ENCODE peak calls at places on chromosomes 13 and 19, in four cellular contexts. I is HCT116, U is GM12878, L is HepG2. A is an unnamed sample.

GRCh38 chr19:30049844-30050667 is 108.0 kb downstream of the URI1 start:
- DNase-seq in I (no peak), U (no peak), L (no peak), A (no peak)

GRCh38 chr19:36093146-36093662 is 17.7 kb upstream of the OVOL3 start:
- DNase-seq in I (no peak), U (peak; percentile 19), L (no peak), A (no peak)

GRCh38 chr13:74062933-74063332 is 71.3 kb downstream of the KLF12 start:
- DNase-seq in I (no peak), U (peak; percentile 52), L (no peak), A (no peak)

GRCh38 chr13:83943530-83944279 is 61.4 kb upstream of the SLITRK1 start:
- DNase-seq in I (no peak), U (no peak), L (peak; percentile 0), A (no peak)

GRCh38 chr19:28887920-28888618 is 324.9 kb downstream of the UQCRFS1 start:
- DNase-seq in I (no peak), U (no peak), L (no peak), A (no peak)

GRCh38 chr13:66673401-66673800 is 556.7 kb downstream of the PCDH9 start:
- DNase-seq in I (no peak), U (no peak), L (peak; percentile 0), A (no peak)

GRCh38 chr19:21484631-21485030 is 20.8 kb upstream of the ZNF429 start:
- DNase-seq in I (no peak), U (no peak), L (no peak), A (no peak)

GRCh38 chr13:69198706-69199105 is 908.9 kb upstream of the ATXN8OS start:
- DNase-seq in I (no peak), U (no peak), L (no peak), A (no peak)

GRCh38 chr19:11699931-11700794 is 38.6 kb downstream of the ZNF823 start:
- DNase-seq in I (peak; percentile 38), U (no peak), L (peak; percentile 33), A (peak; percentile 32)

GRCh38 chr19:6765738-6766356 is 1.4 kb downstream of the SH2D3A start:
- DNase-seq in I (peak; percentile 82), U (no peak), L (peak; percentile 19), A (no peak)

DNA sequence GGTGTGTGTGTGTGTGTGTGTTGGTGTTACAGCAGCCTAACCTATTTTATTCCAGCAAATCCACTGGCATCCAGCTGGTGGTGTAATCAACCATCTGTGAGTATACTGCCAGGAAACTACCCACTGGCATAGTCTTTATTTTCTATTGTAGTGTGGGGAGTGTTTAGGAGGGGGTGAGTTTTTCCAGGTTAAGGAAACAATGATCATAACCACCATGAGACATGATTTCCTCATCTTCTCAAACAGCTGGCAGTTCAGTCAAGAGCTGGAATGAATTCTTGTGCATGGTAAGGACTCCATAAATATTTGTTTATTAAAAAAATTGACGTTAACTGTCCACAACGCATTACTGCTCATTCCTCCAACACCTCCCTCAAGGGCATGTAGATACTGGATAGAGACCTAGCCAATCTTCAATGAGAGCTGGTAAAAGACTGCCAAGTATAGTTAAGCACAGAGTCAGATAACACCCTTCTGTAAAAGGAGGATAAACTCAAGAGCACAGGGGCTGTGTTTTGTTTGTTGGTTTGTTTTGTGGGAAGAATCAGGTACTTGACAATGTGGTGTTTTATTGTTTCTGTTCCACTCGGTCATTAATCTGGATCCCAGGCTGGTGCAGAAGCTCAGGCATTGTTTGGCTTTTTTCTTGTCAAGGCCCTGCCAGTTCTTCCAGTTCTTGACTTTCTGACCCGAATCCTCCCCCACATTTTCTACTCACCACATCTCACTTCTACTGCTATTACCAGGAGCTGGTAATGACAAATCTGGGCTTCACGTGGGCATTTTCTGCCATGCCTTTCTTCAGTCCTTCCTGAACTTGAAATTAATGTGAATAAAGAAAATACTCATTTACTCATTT is 31.6 kb upstream of the SLC46A3 start:
- DNase-seq in I (no peak), U (no peak), L (no peak), A (no peak)
- TF ChIP-seq ATF3 in I (no peak), U (no peak), L (no peak), A (no peak)

GRCh38 chr19:18995804-18996241 is 37.5 kb downstream of the SUGP2 start:
- DNase-seq in I (peak; percentile 23), U (no peak), L (peak; percentile 57), A (peak; percentile 77)
- TF ChIP-seq SRF in I (no peak), U (no peak), L (no peak), A (no peak)

GRCh38 chr13:33678906-33679657 is 138.9 kb upstream of the RFC3 start:
- DNase-seq in I (no peak), U (peak; percentile 98), L (peak; percentile 97), A (peak; percentile 38)
- TF ChIP-seq ATF3 in I (no peak), U (no peak), L (peak; percentile 75), A (no peak)

GRCh38 chr19:47187023-47187655 is 43.9 kb downstream of the BBC3 start:
- DNase-seq in I (no peak), U (no peak), L (no peak), A (no peak)

GRCh38 chr19:47187797-47188196 is 43.2 kb downstream of the BBC3 start:
- DNase-seq in I (no peak), U (no peak), L (no peak), A (no peak)

GRCh38 chr19:47183579-47183978 is 47.4 kb downstream of the BBC3 start:
- DNase-seq in I (no peak), U (no peak), L (no peak), A (no peak)

GRCh38 chr19:47188507-47189033 is 42.4 kb downstream of the BBC3 start:
- DNase-seq in I (no peak), U (no peak), L (no peak), A (no peak)

DNA sequence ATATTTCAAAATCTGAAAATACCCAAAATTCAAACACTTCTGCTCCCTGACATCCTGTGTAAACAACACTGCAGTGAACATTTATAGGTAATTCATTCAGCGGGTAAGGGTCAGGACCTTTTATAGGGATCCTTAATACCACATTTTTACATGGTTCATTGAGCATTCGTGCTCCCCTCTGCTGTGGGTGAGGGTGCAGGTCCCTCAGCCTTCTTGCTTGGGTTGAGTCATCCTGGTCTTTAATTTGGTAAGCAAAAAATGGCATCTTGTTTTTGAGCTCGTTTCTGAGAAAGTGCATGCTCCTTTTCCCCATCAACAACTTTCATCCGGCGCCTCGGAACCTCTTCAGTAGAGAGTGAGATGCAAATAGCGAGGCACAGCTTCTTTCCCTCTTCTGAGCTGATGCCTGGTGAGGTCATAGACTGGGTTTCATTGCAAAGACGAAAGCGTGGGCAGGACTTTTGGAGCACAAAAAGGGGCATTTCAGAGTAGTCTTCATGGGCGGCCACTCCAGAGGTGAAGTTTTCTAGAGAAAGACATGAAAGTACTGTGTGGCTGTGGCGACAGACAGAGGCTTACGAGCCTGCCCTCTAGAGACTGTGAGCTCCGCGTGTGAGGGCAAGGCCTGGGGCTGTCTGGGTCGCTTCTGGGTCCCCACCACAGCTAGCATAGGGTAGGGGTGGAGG is 44.5 kb downstream of the BBC3 start:
- DNase-seq in I (no peak), U (peak; percentile 89), L (no peak), A (no peak)
- TF ChIP-seq SRF in I (no peak), U (no peak), L (no peak), A (no peak)

GRCh38 chr13:99357920-99358319 is 50.7 kb upstream of the GPR183 start:
- DNase-seq in I (no peak), U (no peak), L (no peak), A (no peak)
- TF ChIP-seq ATF3 in I (no peak), U (no peak), L (no peak), A (no peak)

DNA sequence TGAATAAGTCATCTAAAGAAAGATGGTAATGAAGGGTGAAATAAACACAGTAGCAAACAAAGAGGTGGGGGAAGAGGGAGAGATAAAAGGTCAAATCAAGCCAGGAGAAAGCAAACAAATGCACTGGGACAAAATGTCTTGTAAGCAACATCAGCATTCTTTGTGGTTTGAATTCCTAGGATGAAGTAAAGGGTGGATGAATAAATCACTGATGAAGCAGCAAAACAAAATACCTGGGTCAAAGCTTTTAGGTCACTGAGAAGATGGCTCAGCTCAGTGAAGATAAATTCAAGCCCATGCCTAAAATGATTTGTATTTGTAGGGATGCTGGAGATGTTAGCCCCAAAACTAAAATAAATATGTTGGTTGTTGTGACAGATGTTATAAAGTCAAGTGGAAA is 86.5 kb upstream of the FBXL3 start:
- DNase-seq in I (no peak), U (no peak), L (no peak), A (no peak)
- TF ChIP-seq SRF in I (no peak), U (no peak), L (no peak), A (no peak)

DNA sequence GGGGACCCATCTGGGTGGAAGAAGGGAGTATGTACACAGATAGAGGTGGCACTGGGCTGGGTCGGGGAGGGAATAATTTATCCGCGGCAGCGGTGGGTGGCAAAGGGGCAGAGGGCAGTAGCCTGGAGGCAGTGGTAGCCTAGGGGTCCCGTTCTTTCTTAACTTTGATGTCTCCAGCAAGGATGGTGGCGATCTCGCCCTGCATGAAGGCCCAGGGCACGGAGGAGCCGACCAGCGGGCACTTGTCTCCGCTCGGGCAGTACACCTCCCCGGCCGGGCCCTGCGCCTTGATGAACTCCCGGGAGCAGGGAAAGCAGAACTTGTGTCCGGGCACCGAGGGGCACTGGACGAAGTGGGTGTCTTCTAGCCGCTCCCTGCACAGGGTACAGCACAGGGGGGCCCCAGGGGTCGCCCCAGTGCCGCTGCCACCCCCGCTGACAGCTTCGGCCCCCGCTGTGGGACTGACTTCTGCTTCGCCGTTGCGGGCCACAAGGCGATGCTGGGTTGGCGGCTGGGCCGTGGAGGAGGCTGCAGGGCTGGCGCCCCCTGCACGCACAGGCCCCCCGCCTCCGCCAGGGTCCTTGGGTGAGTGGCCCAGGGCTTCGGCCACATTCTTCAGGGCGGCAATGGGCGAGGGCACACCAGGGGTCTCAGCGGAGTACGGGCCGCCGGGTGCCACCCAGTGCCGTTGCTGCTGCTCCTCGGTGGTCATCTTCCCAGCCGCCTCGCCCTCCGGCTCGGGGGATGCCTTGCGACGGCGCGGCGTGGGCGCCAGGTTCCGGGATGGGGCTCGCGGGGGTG is 1.9 kb downstream of the IRF2BP1 start:
- DNase-seq in I (no peak), U (no peak), L (no peak), A (no peak)
- TF ChIP-seq ATF3 in I (no peak), U (no peak), L (no peak), A (no peak)

GRCh38 chr13:95787356-95788099 is 110.6 kb downstream of the DNAJC3 start:
- DNase-seq in I (no peak), U (no peak), L (no peak), A (no peak)
- TF ChIP-seq SRF in I (no peak), U (no peak), L (no peak), A (no peak)

DNA sequence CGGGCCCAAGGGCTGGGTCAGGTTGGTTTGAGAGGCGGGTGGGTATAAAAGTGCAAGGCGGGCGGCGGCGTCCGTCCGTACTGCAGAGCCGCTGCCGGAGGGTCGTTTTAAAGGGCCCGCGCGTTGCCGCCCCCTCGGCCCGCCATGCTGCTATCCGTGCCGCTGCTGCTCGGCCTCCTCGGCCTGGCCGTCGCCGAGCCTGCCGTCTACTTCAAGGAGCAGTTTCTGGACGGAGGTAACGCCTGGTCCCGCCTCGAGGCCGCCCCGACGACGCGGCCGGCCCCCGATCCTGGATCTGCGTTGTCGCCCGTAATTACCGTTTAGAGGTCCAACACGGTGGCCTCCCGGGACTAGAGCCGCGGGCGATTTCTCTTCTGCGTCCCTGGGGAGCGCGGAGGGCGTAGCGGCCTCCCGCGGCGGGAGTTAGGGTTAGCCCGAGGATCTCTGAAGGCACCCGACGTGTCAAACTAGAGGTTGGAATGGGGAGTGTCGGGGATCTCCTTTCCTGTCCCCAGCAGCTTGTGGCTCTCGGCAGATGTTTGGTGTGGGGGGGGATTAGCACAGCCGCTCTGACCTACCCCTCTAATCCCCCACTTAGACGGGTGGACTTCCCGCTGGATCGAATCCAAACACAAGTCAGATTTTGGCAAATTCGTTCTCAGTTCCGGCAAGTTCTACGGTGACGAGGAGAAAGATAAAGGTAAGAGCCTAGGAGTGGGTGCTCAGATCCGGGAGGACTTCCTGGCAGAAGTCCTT is at the start of gene CALR:
- DNase-seq in I (no peak), U (no peak), L (no peak), A (peak; percentile 64)
- TF ChIP-seq ATF3 in I (no peak), U (no peak), L (peak; percentile 13), A (peak; percentile 63)